ENCODE peak calls at places on chromosomes 2 and 18, in nine cellular contexts. J is fibroblast of lung, U is astrocyte, O is MM.1S, G is mammary epithelial cell, Q is K562, I is endothelial cell of umbilical vein, M is neural progenitor cell, V is PC-3. X is an unnamed sample.
A peak's percentile ranks its signal among the peaks of the same experiment; 100 is the strongest.

GRCh38 chr2:217412721-217413120 is 552.9 kb upstream of the TNP1 start:
- DNase-seq in J (peak; percentile 64), U (peak; percentile 57), O (no peak), G (no peak), Q (no peak), I (no peak), M (no peak), V (no peak), X (no peak)

GRCh38 chr2:131039535-131039907 is 53.7 kb downstream of the FAM168B start:
- DNase-seq in J (no peak), U (no peak), O (no peak), G (no peak), Q (no peak), I (no peak), M (no peak), V (no peak), X (no peak)

GRCh38 chr2:58667137-58667774 is 426.1 kb upstream of the FANCL start:
- DNase-seq in J (peak; percentile 2), U (no peak), O (no peak), G (no peak), Q (peak; percentile 58), I (peak; percentile 35), M (no peak), V (peak; percentile 22), X (no peak)

GRCh38 chr2:236343400-236344161 is 79.4 kb upstream of the ASB18 start:
- DNase-seq in J (peak; percentile 69), U (peak; percentile 56), O (peak; percentile 72), G (peak; percentile 56), Q (peak; percentile 37), I (peak; percentile 65), M (peak; percentile 80), V (peak; percentile 79), X (peak; percentile 78)

GRCh38 chr2:195836002-195836401 is 179.0 kb downstream of the SLC39A10 start:
- DNase-seq in J (no peak), U (no peak), O (no peak), G (no peak), Q (no peak), I (no peak), M (no peak), V (no peak), X (no peak)

GRCh38 chr2:187504312-187504921 is 49.8 kb downstream of the TFPI start:
- DNase-seq in J (no peak), U (no peak), O (no peak), G (no peak), Q (no peak), I (peak; percentile 56), M (no peak), V (no peak), X (no peak)

GRCh38 chr2:31079665-31080064 is 58.6 kb downstream of the GALNT14 start:
- DNase-seq in J (no peak), U (no peak), O (no peak), G (no peak), Q (peak; percentile 55), I (no peak), M (peak; percentile 72), V (no peak), X (no peak)

GRCh38 chr18:60984496-60984895 is 348.7 kb upstream of the CDH20 start:
- DNase-seq in J (peak; percentile 97), U (peak; percentile 98), O (no peak), G (peak; percentile 46), Q (no peak), I (no peak), M (no peak), V (no peak), X (no peak)

GRCh38 chr18:36572135-36572856 is 256.5 kb downstream of the TPGS2 start:
- DNase-seq in J (peak; percentile 58), U (peak; percentile 44), O (peak; percentile 39), G (no peak), Q (peak; percentile 49), I (peak; percentile 44), M (peak; percentile 70), V (peak; percentile 36), X (peak; percentile 21)

GRCh38 chr18:11112218-11112750 is 37.1 kb downstream of the PIEZO2 start:
- DNase-seq in J (no peak), U (peak; percentile 1), O (no peak), G (no peak), Q (no peak), I (no peak), M (no peak), V (no peak), X (no peak)

GRCh38 chr2:179745615-179746263 is 115.7 kb downstream of the ZNF385B start:
- DNase-seq in J (no peak), U (peak; percentile 4), O (no peak), G (no peak), Q (no peak), I (no peak), M (no peak), V (no peak), X (no peak)

GRCh38 chr18:75844102-75844604 is 416.6 kb upstream of the SMIM21 start:
- DNase-seq in J (no peak), U (no peak), O (no peak), G (no peak), Q (no peak), I (no peak), M (no peak), V (no peak), X (no peak)

GRCh38 chr18:12946549-12947354 is 1.1 kb upstream of the SEH1L start:
- DNase-seq in J (peak; percentile 89), U (peak; percentile 88), O (peak; percentile 21), G (peak; percentile 52), Q (peak; percentile 51), I (no peak), M (peak; percentile 73), V (peak; percentile 56), X (peak; percentile 35)

GRCh38 chr2:181471783-181472182 is 14.6 kb downstream of the ITGA4 start:
- DNase-seq in J (peak; percentile 43), U (peak; percentile 45), O (no peak), G (no peak), Q (no peak), I (no peak), M (no peak), V (peak; percentile 11), X (no peak)

GRCh38 chr18:35817604-35818352 is 154.7 kb upstream of the RMP24 start:
- DNase-seq in J (no peak), U (no peak), O (no peak), G (no peak), Q (no peak), I (no peak), M (no peak), V (no peak), X (no peak)

GRCh38 chr18:75111673-75112485 is 97.1 kb downstream of the PTGR3 start:
- DNase-seq in J (no peak), U (no peak), O (peak; percentile 79), G (peak; percentile 19), Q (no peak), I (no peak), M (no peak), V (peak; percentile 45), X (no peak)

GRCh38 chr18:58599106-58599505 is 29.8 kb downstream of the ALPK2 start:
- DNase-seq in J (peak; percentile 82), U (peak; percentile 75), O (no peak), G (no peak), Q (no peak), I (no peak), M (no peak), V (peak; percentile 31), X (no peak)

GRCh38 chr2:234204480-234204879 is 154.0 kb downstream of the SPP2 start:
- DNase-seq in J (peak; percentile 35), U (peak; percentile 32), O (no peak), G (peak; percentile 49), Q (no peak), I (peak; percentile 13), M (no peak), V (peak; percentile 78), X (no peak)

GRCh38 chr2:100185105-100185504 is 42.7 kb upstream of the AFF3 start:
- DNase-seq in J (no peak), U (no peak), O (no peak), G (no peak), Q (no peak), I (no peak), M (no peak), V (peak; percentile 7), X (no peak)
- TF ChIP-seq CTCF in J (no peak), U (no peak), O (no peak), G (no peak), Q (no peak), I (no peak), M (no peak), V (no peak), X (no peak)

DNA sequence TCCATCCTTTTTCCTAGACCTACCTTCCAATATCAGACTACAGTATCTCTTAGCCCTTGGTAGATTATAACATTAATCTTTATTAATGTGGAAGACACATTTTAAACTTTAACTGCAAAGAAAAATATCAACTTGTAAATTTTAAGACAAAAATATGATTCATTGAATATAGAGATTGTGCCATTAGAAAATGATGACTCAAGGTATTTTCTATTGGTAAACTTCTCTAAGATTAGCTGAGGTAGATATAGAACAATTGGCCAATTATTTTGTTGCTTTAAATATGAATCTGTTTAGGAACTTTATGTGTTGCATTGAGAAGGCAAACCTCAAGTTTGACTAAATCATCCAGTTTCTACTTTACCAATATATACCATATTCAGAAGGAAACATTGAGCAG is 604.7 kb downstream of the CBLN2 start:
- DNase-seq in J (no peak), U (no peak), O (no peak), G (no peak), Q (no peak), I (no peak), M (no peak), V (no peak), X (no peak)
- H3K9me3 ChIP-seq in J (no peaks in the 10 kb centered on the region), U (no peaks in the 10 kb centered on the region), O (no peaks in the 10 kb centered on the region), G (peaks cover 9% of the 10 kb centered on the region), Q (no peaks in the 10 kb centered on the region), I (no peaks in the 10 kb centered on the region), M (no peaks in the 10 kb centered on the region), V (no peaks in the 10 kb centered on the region), X (no peaks in the 10 kb centered on the region)

GRCh38 chr2:63054812-63055509 is 4.3 kb downstream of the OTX1 start:
- DNase-seq in J (no peak), U (no peak), O (no peak), G (no peak), Q (no peak), I (no peak), M (peak; percentile 69), V (no peak), X (no peak)
- H2AFZ ChIP-seq in J (no peak overlapping the region), U (peak overlapping the region; percentile 34), O (no peak overlapping the region), G (no peak overlapping the region), Q (no peak overlapping the region), I (no peak overlapping the region), M (no peak overlapping the region), V (no peak overlapping the region), X (no peak overlapping the region)

DNA sequence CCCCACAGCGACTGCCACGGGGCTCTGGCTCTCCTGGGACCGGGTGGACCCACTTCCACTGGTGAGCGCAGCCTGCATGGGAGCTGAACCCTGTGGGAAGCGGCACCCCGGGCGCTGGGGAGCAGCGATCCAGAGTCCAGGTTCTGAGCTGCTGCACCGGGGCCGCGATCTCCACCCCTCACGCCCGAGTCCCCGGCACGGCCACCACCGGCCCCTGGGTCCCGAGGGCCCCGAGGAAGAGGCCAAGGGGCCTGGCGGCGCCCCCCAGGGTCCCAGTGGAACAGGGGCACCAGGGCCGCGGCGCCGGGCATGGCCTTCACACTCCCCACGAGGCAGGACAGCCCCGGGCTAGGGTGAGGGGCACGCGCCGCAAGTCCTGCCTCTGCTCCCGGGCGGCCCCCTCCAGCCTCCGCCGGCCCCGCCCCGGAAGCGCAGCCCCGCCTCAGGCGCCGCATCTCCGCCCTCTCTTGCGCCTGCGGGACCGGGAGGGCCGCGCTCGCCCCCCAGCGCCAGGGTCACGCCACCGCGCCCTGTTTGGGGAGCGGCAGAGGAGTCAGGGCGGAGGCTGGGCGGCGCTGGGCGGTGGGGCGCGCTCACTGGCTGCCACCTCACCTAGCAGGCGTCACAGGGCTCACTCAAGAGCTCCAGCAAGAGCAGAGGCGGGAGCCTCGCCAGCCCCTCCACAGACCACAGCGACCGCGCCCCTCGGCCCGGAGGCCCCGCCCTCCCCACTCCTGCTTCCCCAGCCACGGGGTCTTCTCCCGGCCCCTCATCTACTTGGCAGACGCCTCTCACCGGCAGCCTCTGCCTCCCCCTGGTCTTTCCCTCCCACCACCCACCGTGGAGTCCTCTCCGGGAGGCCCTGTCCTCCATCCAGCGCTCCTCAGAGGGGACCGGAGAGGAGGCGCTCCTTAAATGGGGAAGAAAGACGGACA is 26.8 kb downstream of the THAP4 start:
- DNase-seq in J (peak; percentile 85), U (peak; percentile 74), O (peak; percentile 63), G (peak; percentile 81), Q (peak; percentile 87), I (peak; percentile 83), M (peak; percentile 97), V (no peak), X (peak; percentile 71)
- TF ChIP-seq CTCF in J (peak; percentile 36), U (no peak), O (peak; percentile 38), G (peak; percentile 48), Q (peak; percentile 88), I (peak; percentile 67), M (peak; percentile 72), V (no peak), X (peak; percentile 71)